ENCODE peak calls at places on chromosomes 11 and 22, in five cellular contexts. U is IMR-90, M is HCT116, P is BJ, F is sigmoid colon. O is an unnamed sample.

GRCh38 chr22:30074994-30075393 is 5.3 kb upstream of the HORMAD2 start:
- DNase-seq in U (no peak), M (no peak), P (no peak), F (no peak), O (no peak)

GRCh38 chr22:29203883-29204282 is 1.8 kb upstream of the EMID1 start:
- DNase-seq in U (no peak), M (no peak), P (no peak), F (no peak), O (no peak)

GRCh38 chr11:77819921-77820564 is 479 bp downstream of the RSF1 start:
- DNase-seq in U (peak), M (no peak), P (no peak), F (peak), O (peak)

GRCh38 chr11:33930317-33931021 is 38.6 kb upstream of the LMO2 start:
- DNase-seq in U (no peak), M (no peak), P (no peak), F (no peak), O (no peak)

GRCh38 chr11:120196857-120197253 is 14.0 kb upstream of the OAF start:
- DNase-seq in U (no peak), M (no peak), P (no peak), F (no peak), O (no peak)

GRCh38 chr11:118625036-118625690 is 17.7 kb downstream of the PHLDB1 start:
- DNase-seq in U (no peak), M (no peak), P (no peak), F (no peak), O (no peak)

GRCh38 chr11:97361812-97362378 is 972.1 kb downstream of the JRKL start:
- DNase-seq in U (no peak), M (no peak), P (no peak), F (no peak), O (no peak)

GRCh38 chr22:27919943-27920755 is 1.1 kb upstream of the PITPNB start:
- DNase-seq in U (peak), M (no peak), P (peak), F (peak), O (peak)

GRCh38 chr22:36211237-36211881 is 9.8 kb upstream of the APOL4 start:
- DNase-seq in U (peak), M (no peak), P (no peak), F (no peak), O (no peak)

GRCh38 chr11:61048368-61049065 is 53.8 kb upstream of the CD5 start:
- DNase-seq in U (no peak), M (no peak), P (no peak), F (no peak), O (no peak)

GRCh38 chr11:3221408-3222002 is 2.9 kb upstream of the MRGPRG start:
- DNase-seq in U (no peak), M (no peak), P (no peak), F (peak), O (no peak)

GRCh38 chr11:77418155-77418980 is 55.5 kb downstream of the PAK1 start:
- DNase-seq in U (no peak), M (no peak), P (no peak), F (no peak), O (no peak)

GRCh38 chr11:70948855-70949551 is 303.4 kb downstream of the SHANK2 start:
- DNase-seq in U (no peak), M (no peak), P (no peak), F (no peak), O (no peak)

O was measured in nephron progenitor cell.